ENCODE peak calls at places on chromosomes 13 and 19, in five cellular contexts. One of them, this sample, is unnamed.
A peak's percentile ranks its signal among the peaks of the same experiment; 100 is the strongest.

GRCh38 chr19:1882089-1882785 is 3.1 kb downstream of the ABHD17A start:
- DNase-seq in PC-3: no peak
- DNase-seq in mammary epithelial cell: no peak
- DNase-seq in neuronal stem cell: no peak
- DNase-seq in GM12878: no peak
- DNase-seq in this sample: no peak

GRCh38 chr13:110555601-110556223 is 5.8 kb downstream of the RAB20 start:
- DNase-seq in PC-3: peak; percentile 3
- DNase-seq in mammary epithelial cell: no peak
- DNase-seq in neuronal stem cell: no peak
- DNase-seq in GM12878: no peak
- DNase-seq in this sample: peak; percentile 56

GRCh38 chr13:52849727-52850395 is 1.4 kb upstream of the PCDH8 start:
- DNase-seq in PC-3: no peak
- DNase-seq in mammary epithelial cell: no peak
- DNase-seq in neuronal stem cell: no peak
- DNase-seq in GM12878: no peak
- DNase-seq in this sample: no peak

GRCh38 chr19:55537741-55538111 is 793 bp upstream of the SBK2 start:
- DNase-seq in PC-3: no peak
- DNase-seq in mammary epithelial cell: no peak
- DNase-seq in neuronal stem cell: no peak
- DNase-seq in GM12878: no peak
- DNase-seq in this sample: no peak

GRCh38 chr13:44293908-44294735 is 79.5 kb upstream of the SERP2 start:
- DNase-seq in PC-3: no peak
- DNase-seq in mammary epithelial cell: no peak
- DNase-seq in neuronal stem cell: no peak
- DNase-seq in GM12878: no peak
- DNase-seq in this sample: no peak

GRCh38 chr19:10852098-10852800 is 4.0 kb downstream of the C19orf38 start:
- DNase-seq in PC-3: peak; percentile 74
- DNase-seq in mammary epithelial cell: peak; percentile 46
- DNase-seq in neuronal stem cell: no peak
- DNase-seq in GM12878: no peak
- DNase-seq in this sample: no peak

GRCh38 chr13:101325423-101325822 is 90.9 kb downstream of the NALCN start:
- DNase-seq in PC-3: no peak
- DNase-seq in mammary epithelial cell: no peak
- DNase-seq in neuronal stem cell: peak; percentile 48
- DNase-seq in GM12878: no peak
- DNase-seq in this sample: no peak

GRCh38 chr13:87622921-87623320 is 48.2 kb upstream of the SLITRK5 start:
- DNase-seq in PC-3: no peak
- DNase-seq in mammary epithelial cell: no peak
- DNase-seq in neuronal stem cell: no peak
- DNase-seq in GM12878: no peak
- DNase-seq in this sample: peak; percentile 16

GRCh38 chr13:23813635-23814034 is 75.6 kb downstream of the MIPEP start:
- DNase-seq in PC-3: no peak
- DNase-seq in mammary epithelial cell: no peak
- DNase-seq in neuronal stem cell: no peak
- DNase-seq in GM12878: no peak
- DNase-seq in this sample: no peak

DNA sequence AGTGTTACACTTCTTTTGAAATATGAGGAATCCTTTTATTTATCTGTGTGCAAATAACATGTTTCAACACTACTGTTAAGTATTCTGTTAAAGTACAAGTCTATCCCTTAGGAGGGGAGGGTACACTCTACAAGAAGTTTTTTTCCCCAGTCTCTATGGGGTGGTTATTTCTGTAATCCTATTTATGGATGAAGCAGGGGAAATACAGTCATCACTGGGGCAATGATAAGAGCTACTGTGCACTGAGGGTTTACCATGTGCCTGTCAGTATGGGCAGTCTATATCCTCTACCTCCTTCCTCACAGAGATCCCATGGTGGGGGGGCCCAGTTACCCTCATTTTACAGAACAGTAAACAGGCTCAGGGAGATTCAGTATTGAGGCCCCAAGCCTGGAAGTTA is 16.6 kb upstream of the TRIM13 start:
- DNase-seq in PC-3: no peak
- DNase-seq in mammary epithelial cell: no peak
- DNase-seq in neuronal stem cell: no peak
- DNase-seq in GM12878: no peak
- DNase-seq in this sample: no peak
- H3K4me2 ChIP-seq in PC-3: no peak overlapping the region
- H3K4me2 ChIP-seq in mammary epithelial cell: no peak overlapping the region
- H3K4me2 ChIP-seq in neuronal stem cell: no peak overlapping the region
- H3K4me2 ChIP-seq in GM12878: no peak overlapping the region
- H3K4me2 ChIP-seq in this sample: no peak overlapping the region

GRCh38 chr19:638901-639250 is 803 bp upstream of the FGF22 start:
- DNase-seq in PC-3: no peak
- DNase-seq in mammary epithelial cell: no peak
- DNase-seq in neuronal stem cell: no peak
- DNase-seq in GM12878: no peak
- DNase-seq in this sample: no peak
- H3K4me3 ChIP-seq in PC-3: peak overlapping the region; percentile 66
- H3K4me3 ChIP-seq in mammary epithelial cell: no peak overlapping the region
- H3K4me3 ChIP-seq in neuronal stem cell: no peak overlapping the region
- H3K4me3 ChIP-seq in GM12878: no peak overlapping the region
- H3K4me3 ChIP-seq in this sample: no peak overlapping the region

GRCh38 chr13:75774176-75774575 is 138.0 kb downstream of the LMO7 start:
- DNase-seq in PC-3: no peak
- DNase-seq in mammary epithelial cell: no peak
- DNase-seq in neuronal stem cell: no peak
- DNase-seq in GM12878: no peak
- DNase-seq in this sample: no peak

GRCh38 chr13:75771818-75772217 is 135.7 kb downstream of the LMO7 start:
- DNase-seq in PC-3: peak; percentile 80
- DNase-seq in mammary epithelial cell: peak; percentile 83
- DNase-seq in neuronal stem cell: no peak
- DNase-seq in GM12878: no peak
- DNase-seq in this sample: no peak

GRCh38 chr13:75779393-75779792 is 143.3 kb downstream of the LMO7 start:
- DNase-seq in PC-3: no peak
- DNase-seq in mammary epithelial cell: no peak
- DNase-seq in neuronal stem cell: no peak
- DNase-seq in GM12878: no peak
- DNase-seq in this sample: no peak

DNA sequence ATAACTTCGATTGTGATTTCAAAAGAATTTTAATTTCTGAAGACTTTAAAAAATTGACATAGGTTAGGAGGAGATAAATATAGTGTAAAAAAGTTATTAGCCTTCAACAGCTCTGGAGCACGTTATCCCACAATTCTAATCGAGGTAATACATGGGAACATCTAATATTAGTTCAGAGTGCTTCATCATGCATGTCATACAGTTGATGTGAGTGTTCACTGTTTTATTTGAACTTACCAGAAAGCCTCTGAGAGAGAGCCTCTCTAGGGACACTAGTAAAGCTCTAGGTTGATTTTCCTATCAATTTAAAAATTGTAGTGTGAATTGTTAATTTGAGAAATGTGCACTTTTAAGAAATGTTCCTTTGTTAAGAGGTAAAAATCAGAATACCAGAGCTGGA is 140.4 kb downstream of the LMO7 start:
- DNase-seq in PC-3: no peak
- DNase-seq in mammary epithelial cell: no peak
- DNase-seq in neuronal stem cell: no peak
- DNase-seq in GM12878: no peak
- DNase-seq in this sample: no peak
- H3K4me2 ChIP-seq in PC-3: no peak overlapping the region
- H3K4me2 ChIP-seq in mammary epithelial cell: no peak overlapping the region
- H3K4me2 ChIP-seq in neuronal stem cell: no peak overlapping the region
- H3K4me2 ChIP-seq in GM12878: no peak overlapping the region
- H3K4me2 ChIP-seq in this sample: no peak overlapping the region

GRCh38 chr19:18645035-18645511 is 8.2 kb downstream of the KLHL26 start:
- DNase-seq in PC-3: no peak
- DNase-seq in mammary epithelial cell: no peak
- DNase-seq in neuronal stem cell: no peak
- DNase-seq in GM12878: no peak
- DNase-seq in this sample: no peak
- H3K4me3 ChIP-seq in PC-3: no peak overlapping the region
- H3K4me3 ChIP-seq in mammary epithelial cell: no peak overlapping the region
- H3K4me3 ChIP-seq in neuronal stem cell: no peak overlapping the region
- H3K4me3 ChIP-seq in GM12878: no peak overlapping the region
- H3K4me3 ChIP-seq in this sample: no peak overlapping the region

GRCh38 chr19:5627395-5627904 is 4.6 kb downstream of the SAFB start:
- DNase-seq in PC-3: no peak
- DNase-seq in mammary epithelial cell: no peak
- DNase-seq in neuronal stem cell: no peak
- DNase-seq in GM12878: peak; percentile 48
- DNase-seq in this sample: no peak
- H3K4me2 ChIP-seq in PC-3: no peak overlapping the region
- H3K4me2 ChIP-seq in mammary epithelial cell: no peak overlapping the region
- H3K4me2 ChIP-seq in neuronal stem cell: no peak overlapping the region
- H3K4me2 ChIP-seq in GM12878: peak overlapping the region; percentile 76
- H3K4me2 ChIP-seq in this sample: no peak overlapping the region

GRCh38 chr13:33280550-33280905 is 5.0 kb downstream of the STARD13 start:
- DNase-seq in PC-3: no peak
- DNase-seq in mammary epithelial cell: no peak
- DNase-seq in neuronal stem cell: no peak
- DNase-seq in GM12878: no peak
- DNase-seq in this sample: no peak
- H3K4me3 ChIP-seq in PC-3: peak overlapping the region; percentile 16
- H3K4me3 ChIP-seq in mammary epithelial cell: no peak overlapping the region
- H3K4me3 ChIP-seq in neuronal stem cell: no peak overlapping the region
- H3K4me3 ChIP-seq in GM12878: no peak overlapping the region
- H3K4me3 ChIP-seq in this sample: no peak overlapping the region

This sample was measured in hepatocyte.